ENCODE peak calls at places on chromosomes 2 and 18, in nine cellular contexts. I is GM23248; U is stimulated activated naive CD4-positive, alpha-beta T cell treated with Interleukin-2 at 50 U/mL for 16 hours; Y is activated CD4-positive, alpha-beta T cell treated with anti-CD3 and anti-CD28 coated beads, Interleukin-2, amount 50 U/mL, for 24 hours; X is H7; G is NCI-H1092 treated with DMSO at 0.1 percent for 48 hours; Z is cardiac muscle cell; K is AG20443; A is adrenal gland. E is an unnamed sample.
A peak's percentile ranks its signal among the peaks of the same experiment; 100 is the strongest.

GRCh38 chr2:215241791-215242305 is 70.0 kb upstream of the ATIC start:
- DNase-seq in U (no peak), A (no peak), Y (no peak), G (no peak), I (no peak), X (no peak), K (no peak), Z (no peak), E (no peak)

GRCh38 chr18:63757541-63757940 is 17.7 kb upstream of the SERPINB7 start:
- DNase-seq in I (no peak), A (no peak), K (no peak), X (no peak), Z (no peak), U (no peak), G (no peak), Y (no peak), E (no peak)

GRCh38 chr2:132550285-132550684 is 119.7 kb downstream of the LYPD1 start:
- DNase-seq in U (no peak), G (peak; percentile 41), I (no peak), X (no peak), K (no peak), A (no peak), Y (no peak), Z (peak; percentile 50), E (no peak)

GRCh38 chr18:80088823-80089222 is 20.2 kb upstream of the ADNP2 start:
- DNase-seq in U (no peak), K (no peak), Y (no peak), X (no peak), I (no peak), A (no peak), Z (no peak), G (no peak), E (no peak)

GRCh38 chr2:21381421-21381820 is 257.7 kb downstream of the TDRD15 start:
- DNase-seq in G (no peak), I (no peak), K (no peak), Z (no peak), X (no peak), U (no peak), Y (no peak), A (no peak), E (no peak)

GRCh38 chr18:79889569-79889968 is 61.9 kb downstream of the SLC66A2 start:
- DNase-seq in G (no peak), Z (no peak), U (no peak), A (no peak), X (no peak), I (no peak), Y (no peak), K (no peak), E (no peak)

GRCh38 chr18:31015715-31016459 is 26.7 kb downstream of the DSC3 start:
- DNase-seq in A (no peak), U (no peak), Y (no peak), G (no peak), X (no peak), K (no peak), I (no peak), Z (no peak), E (no peak)

GRCh38 chr18:45805551-45805950 is 19.9 kb upstream of the SIGLEC15 start:
- DNase-seq in X (no peak), I (no peak), Z (no peak), U (no peak), Y (no peak), G (no peak), K (no peak), A (no peak), E (no peak)

GRCh38 chr18:79424008-79424565 is 28.4 kb downstream of the NFATC1 start:
- DNase-seq in I (no peak), U (no peak), Z (no peak), Y (no peak), X (no peak), G (no peak), K (no peak), A (peak; percentile 64), E (no peak)

GRCh38 chr2:55108456-55108855 is 58.2 kb upstream of the RTN4 start:
- DNase-seq in Y (no peak), X (no peak), U (no peak), Z (no peak), K (no peak), I (no peak), G (no peak), A (no peak), E (no peak)

GRCh38 chr2:108895188-108895587 is 93.8 kb downstream of the EDAR start:
- DNase-seq in G (no peak), Z (no peak), A (no peak), K (no peak), X (no peak), U (no peak), I (no peak), Y (no peak), E (no peak)

GRCh38 chr2:237131749-237132148 is 46.1 kb downstream of the COPS8 start:
- DNase-seq in Y (no peak), I (no peak), U (no peak), Z (no peak), K (no peak), X (no peak), A (no peak), G (no peak), E (no peak)

GRCh38 chr18:56869189-56869777 is 218.1 kb downstream of the WDR7 start:
- DNase-seq in A (no peak), U (no peak), K (peak; percentile 41), Y (peak; percentile 2), G (peak; percentile 68), X (no peak), Z (peak; percentile 56), I (peak; percentile 84), E (no peak)

GRCh38 chr2:71277536-71278103 is 50.7 kb upstream of the PAIP2B start:
- DNase-seq in K (peak; percentile 65), Y (no peak), U (no peak), I (peak; percentile 55), A (peak; percentile 20), Z (peak; percentile 72), G (no peak), X (peak; percentile 68), E (no peak)

GRCh38 chr18:22193466-22193865 is 24.1 kb downstream of the GATA6 start:
- DNase-seq in K (no peak), Z (peak; percentile 71), I (no peak), U (no peak), A (peak; percentile 79), X (no peak), G (no peak), Y (no peak), E (no peak)

GRCh38 chr18:72910045-72910444 is 42.3 kb upstream of the NETO1 start:
- DNase-seq in I (no peak), A (no peak), X (no peak), G (no peak), K (no peak), U (no peak), Z (no peak), Y (no peak), E (no peak)

GRCh38 chr2:145038041-145038525 is 518.2 kb upstream of the ZEB2 start:
- DNase-seq in U (no peak), A (no peak), X (no peak), Z (peak; percentile 20), G (no peak), Y (no peak), K (no peak), I (no peak), E (no peak)

GRCh38 chr2:157465554-157465953 is 21.7 kb upstream of the CYTIP start:
- DNase-seq in Y (no peak), I (no peak), K (no peak), A (no peak), Z (no peak), X (no peak), U (no peak), G (no peak), E (no peak)

GRCh38 chr2:86290596-86291327 is 46.7 kb downstream of the REEP1 start:
- DNase-seq in A (no peak), X (no peak), K (no peak), Y (no peak), G (no peak), Z (peak; percentile 50), U (no peak), I (no peak), E (no peak)

GRCh38 chr18:48304906-48305693 is 104.1 kb downstream of the ZBTB7C start:
- DNase-seq in Y (no peak), Z (no peak), K (no peak), G (no peak), I (no peak), X (no peak), U (no peak), A (no peak), E (no peak)

GRCh38 chr18:49849331-49850217 is 36.2 kb upstream of the ACAA2 start:
- DNase-seq in X (peak; percentile 88), Y (no peak), Z (no peak), K (peak; percentile 83), G (peak; percentile 52), I (peak; percentile 94), U (no peak), A (peak; percentile 34), E (peak; percentile 47)

GRCh38 chr2:205769879-205770278 is 87.6 kb downstream of the NRP2 start:
- DNase-seq in X (no peak), Y (no peak), I (no peak), Z (no peak), G (no peak), A (no peak), K (no peak), U (no peak), E (no peak)

GRCh38 chr2:98020992-98021713 is 25.4 kb upstream of the TMEM131 start:
- DNase-seq in X (peak; percentile 53), K (no peak), Y (no peak), U (no peak), I (no peak), A (no peak), Z (no peak), G (no peak), E (no peak)

GRCh38 chr2:29719626-29720025 is 201.8 kb downstream of the ALK start:
- DNase-seq in X (no peak), Y (no peak), U (no peak), I (no peak), G (no peak), A (no peak), K (no peak), Z (no peak), E (no peak)

GRCh38 chr2:58991357-58991756 is 750.2 kb upstream of the FANCL start:
- DNase-seq in K (no peak), U (no peak), Y (no peak), A (no peak), Z (no peak), G (no peak), I (no peak), X (no peak), E (no peak)

GRCh38 chr2:67790622-67791021 is 272.2 kb downstream of the C1D start:
- DNase-seq in U (no peak), A (no peak), K (peak; percentile 40), I (peak; percentile 54), G (no peak), X (no peak), Y (no peak), Z (no peak), E (no peak)

GRCh38 chr2:223779877-223780276 is 57.5 kb downstream of the AP1S3 start:
- DNase-seq in I (peak; percentile 53), U (peak; percentile 21), K (peak; percentile 65), X (peak; percentile 73), G (no peak), Z (peak; percentile 3), Y (peak; percentile 28), A (no peak), E (peak; percentile 64)

GRCh38 chr2:156333951-156334495 is 1.5 kb upstream of the NR4A2 start:
- DNase-seq in K (peak; percentile 68), Y (no peak), I (peak; percentile 89), A (peak; percentile 76), Z (peak; percentile 84), U (no peak), X (peak; percentile 88), G (peak; percentile 27), E (no peak)

GRCh38 chr2:122758967-122759366 is 1003.5 kb downstream of the TSN start:
- DNase-seq in X (no peak), U (no peak), Z (no peak), K (no peak), A (no peak), I (no peak), Y (no peak), G (no peak), E (no peak)

GRCh38 chr2:182444806-182445205 is 18.0 kb upstream of the PDE1A start:
- DNase-seq in U (no peak), Z (no peak), I (no peak), G (no peak), X (no peak), Y (no peak), A (no peak), K (no peak), E (no peak)

GRCh38 chr2:27647289-27647688 is 16.1 kb downstream of the SUPT7L start:
- DNase-seq in X (no peak), G (no peak), U (no peak), K (peak; percentile 29), Z (no peak), I (peak; percentile 73), A (no peak), Y (no peak), E (no peak)